ENCODE peak calls at places on chromosomes 12 and 14, in six cellular contexts. One of them, this sample, is unnamed.

GRCh38 chr14:69010632-69011031 is 31.5 kb upstream of the ACTN1 start:
- DNase-seq in HFF-Myc: no peak
- DNase-seq in fibroblast of lung: no peak
- DNase-seq in NB4: no peak
- DNase-seq in dorsolateral prefrontal cortex: no peak
- DNase-seq in WERI-Rb-1: no peak
- DNase-seq in this sample: no peak

GRCh38 chr12:109763201-109763841 is 49.7 kb downstream of the FAM222A start:
- DNase-seq in HFF-Myc: peak
- DNase-seq in fibroblast of lung: peak
- DNase-seq in NB4: peak
- DNase-seq in dorsolateral prefrontal cortex: peak
- DNase-seq in WERI-Rb-1: peak
- DNase-seq in this sample: peak

GRCh38 chr12:51923506-51924365 is 16.4 kb downstream of the ACVRL1 start:
- DNase-seq in HFF-Myc: no peak
- DNase-seq in fibroblast of lung: no peak
- DNase-seq in NB4: peak
- DNase-seq in dorsolateral prefrontal cortex: no peak
- DNase-seq in WERI-Rb-1: peak
- DNase-seq in this sample: no peak

GRCh38 chr14:21220874-21221477 is 48.3 kb downstream of the HNRNPC start:
- DNase-seq in HFF-Myc: no peak
- DNase-seq in fibroblast of lung: no peak
- DNase-seq in NB4: no peak
- DNase-seq in dorsolateral prefrontal cortex: no peak
- DNase-seq in WERI-Rb-1: no peak
- DNase-seq in this sample: no peak

GRCh38 chr12:120534703-120535655 is 823 bp downstream of the RNF10 start:
- DNase-seq in HFF-Myc: no peak
- DNase-seq in fibroblast of lung: peak
- DNase-seq in NB4: peak
- DNase-seq in dorsolateral prefrontal cortex: peak
- DNase-seq in WERI-Rb-1: peak
- DNase-seq in this sample: peak

GRCh38 chr12:128820723-128821432 is 2.9 kb downstream of the SLC15A4 start:
- DNase-seq in HFF-Myc: no peak
- DNase-seq in fibroblast of lung: no peak
- DNase-seq in NB4: peak
- DNase-seq in dorsolateral prefrontal cortex: no peak
- DNase-seq in WERI-Rb-1: no peak
- DNase-seq in this sample: no peak

GRCh38 chr14:81004575-81004974 is 49.2 kb downstream of the TSHR start:
- DNase-seq in HFF-Myc: no peak
- DNase-seq in fibroblast of lung: no peak
- DNase-seq in NB4: no peak
- DNase-seq in dorsolateral prefrontal cortex: no peak
- DNase-seq in WERI-Rb-1: no peak
- DNase-seq in this sample: no peak

GRCh38 chr12:101866615-101867373 is 10.6 kb upstream of the DRAM1 start:
- DNase-seq in HFF-Myc: no peak
- DNase-seq in fibroblast of lung: no peak
- DNase-seq in NB4: no peak
- DNase-seq in dorsolateral prefrontal cortex: no peak
- DNase-seq in WERI-Rb-1: peak
- DNase-seq in this sample: no peak

GRCh38 chr12:107734139-107734538 is 26.8 kb downstream of the PRDM4 start:
- DNase-seq in HFF-Myc: no peak
- DNase-seq in fibroblast of lung: no peak
- DNase-seq in NB4: no peak
- DNase-seq in dorsolateral prefrontal cortex: no peak
- DNase-seq in WERI-Rb-1: no peak
- DNase-seq in this sample: no peak

DNA sequence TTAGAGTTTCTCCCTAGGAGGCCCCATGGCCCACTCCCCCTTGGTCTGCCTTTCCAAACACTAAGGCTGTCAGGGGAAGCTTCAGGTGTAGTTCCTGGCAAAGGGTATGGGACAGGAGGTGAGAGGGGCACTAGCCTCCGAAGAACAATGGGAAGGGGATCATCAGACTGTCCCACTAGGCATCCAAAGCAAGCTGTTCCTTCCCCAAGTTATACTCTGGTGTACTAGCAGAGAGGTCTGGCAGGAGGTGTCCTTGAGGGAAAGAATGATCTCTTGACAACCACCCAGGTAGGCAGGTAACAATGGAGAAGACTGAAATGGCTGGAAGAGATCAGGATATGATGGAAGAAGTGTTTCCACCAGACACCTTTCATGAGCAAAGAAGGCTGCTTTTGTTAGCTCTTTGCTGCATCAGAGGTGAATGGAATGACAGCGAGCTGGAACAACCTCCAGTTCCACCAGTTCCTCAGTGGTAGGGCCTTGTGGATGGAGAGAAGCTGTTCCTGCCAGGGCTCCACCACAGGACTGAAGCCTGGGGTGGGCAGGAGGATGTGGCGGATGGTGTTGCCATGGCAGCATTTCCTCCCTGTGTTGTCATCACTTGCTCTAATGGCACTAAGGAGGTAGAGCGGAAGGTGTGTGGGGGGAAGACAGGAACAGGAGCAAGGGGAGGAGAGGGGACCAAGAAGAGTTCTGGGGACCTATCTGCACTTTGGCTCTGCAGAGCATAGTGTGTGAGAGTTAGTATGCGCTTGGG is 2.3 kb upstream of the AGAP2 start:
- DNase-seq in HFF-Myc: no peak
- DNase-seq in fibroblast of lung: no peak
- DNase-seq in NB4: peak
- DNase-seq in dorsolateral prefrontal cortex: peak
- DNase-seq in WERI-Rb-1: no peak
- DNase-seq in this sample: no peak
- H3K4me3 ChIP-seq in HFF-Myc: no peak
- H3K4me3 ChIP-seq in fibroblast of lung: no peak
- H3K4me3 ChIP-seq in NB4: peak
- H3K4me3 ChIP-seq in dorsolateral prefrontal cortex: no peak
- H3K4me3 ChIP-seq in WERI-Rb-1: no peak
- H3K4me3 ChIP-seq in this sample: no peak

GRCh38 chr14:105701456-105702274 is 175.3 kb downstream of the TMEM121 start:
- DNase-seq in HFF-Myc: no peak
- DNase-seq in fibroblast of lung: no peak
- DNase-seq in NB4: no peak
- DNase-seq in dorsolateral prefrontal cortex: peak
- DNase-seq in WERI-Rb-1: no peak
- DNase-seq in this sample: no peak

GRCh38 chr14:105700622-105701288 is 174.4 kb downstream of the TMEM121 start:
- DNase-seq in HFF-Myc: no peak
- DNase-seq in fibroblast of lung: no peak
- DNase-seq in NB4: no peak
- DNase-seq in dorsolateral prefrontal cortex: peak
- DNase-seq in WERI-Rb-1: no peak
- DNase-seq in this sample: no peak

DNA sequence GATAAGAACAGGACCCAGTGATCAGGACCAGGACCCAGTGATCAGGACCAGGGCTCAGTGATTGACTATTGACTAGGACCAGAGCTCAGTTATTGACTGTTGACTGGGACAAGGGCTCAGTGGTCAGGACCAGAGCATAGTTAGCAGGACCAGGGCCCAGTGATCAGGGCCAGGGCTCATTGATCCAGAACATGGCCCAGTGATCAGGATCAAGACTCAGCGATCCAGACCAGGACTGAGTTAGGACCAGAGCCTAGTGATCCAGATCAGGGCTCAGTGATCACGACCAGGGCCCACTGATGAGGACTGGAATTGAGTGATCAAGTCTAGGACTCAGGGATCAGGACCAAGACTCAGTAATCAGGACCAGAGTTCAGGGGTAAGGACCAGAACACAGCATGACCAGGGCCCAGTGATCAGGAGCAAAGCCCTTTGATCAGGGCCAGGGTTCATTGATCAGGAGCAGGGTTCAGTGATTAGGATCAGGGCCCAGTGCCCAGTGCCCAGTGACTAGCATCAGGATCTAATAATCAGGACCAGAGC is 176.0 kb downstream of the TMEM121 start:
- DNase-seq in HFF-Myc: no peak
- DNase-seq in fibroblast of lung: no peak
- DNase-seq in NB4: no peak
- DNase-seq in dorsolateral prefrontal cortex: peak
- DNase-seq in WERI-Rb-1: no peak
- DNase-seq in this sample: no peak
- TF ChIP-seq CTCF in HFF-Myc: no peak
- TF ChIP-seq CTCF in fibroblast of lung: no peak
- TF ChIP-seq CTCF in NB4: no peak
- TF ChIP-seq CTCF in dorsolateral prefrontal cortex: no peak
- TF ChIP-seq CTCF in WERI-Rb-1: no peak
- TF ChIP-seq CTCF in this sample: no peak

GRCh38 chr14:95421741-95422140 is 94.7 kb downstream of the SYNE3 start:
- DNase-seq in HFF-Myc: no peak
- DNase-seq in fibroblast of lung: no peak
- DNase-seq in NB4: no peak
- DNase-seq in dorsolateral prefrontal cortex: no peak
- DNase-seq in WERI-Rb-1: no peak
- DNase-seq in this sample: no peak

GRCh38 chr14:95428557-95428956 is 87.9 kb downstream of the SYNE3 start:
- DNase-seq in HFF-Myc: no peak
- DNase-seq in fibroblast of lung: no peak
- DNase-seq in NB4: no peak
- DNase-seq in dorsolateral prefrontal cortex: no peak
- DNase-seq in WERI-Rb-1: no peak
- DNase-seq in this sample: no peak

GRCh38 chr14:95425369-95426115 is 90.9 kb downstream of the SYNE3 start:
- DNase-seq in HFF-Myc: no peak
- DNase-seq in fibroblast of lung: no peak
- DNase-seq in NB4: no peak
- DNase-seq in dorsolateral prefrontal cortex: no peak
- DNase-seq in WERI-Rb-1: no peak
- DNase-seq in this sample: no peak

GRCh38 chr14:95426116-95426475 is 90.4 kb downstream of the SYNE3 start:
- DNase-seq in HFF-Myc: no peak
- DNase-seq in fibroblast of lung: no peak
- DNase-seq in NB4: no peak
- DNase-seq in dorsolateral prefrontal cortex: no peak
- DNase-seq in WERI-Rb-1: no peak
- DNase-seq in this sample: no peak

GRCh38 chr14:95424533-95424932 is 91.9 kb downstream of the SYNE3 start:
- DNase-seq in HFF-Myc: no peak
- DNase-seq in fibroblast of lung: no peak
- DNase-seq in NB4: no peak
- DNase-seq in dorsolateral prefrontal cortex: no peak
- DNase-seq in WERI-Rb-1: no peak
- DNase-seq in this sample: no peak
- H3K4me3 ChIP-seq in HFF-Myc: no peak
- H3K4me3 ChIP-seq in fibroblast of lung: no peak
- H3K4me3 ChIP-seq in NB4: no peak
- H3K4me3 ChIP-seq in dorsolateral prefrontal cortex: no peak
- H3K4me3 ChIP-seq in WERI-Rb-1: no peak
- H3K4me3 ChIP-seq in this sample: no peak

GRCh38 chr12:95994476-95994875 is 1.7 kb downstream of the HAL start:
- DNase-seq in HFF-Myc: no peak
- DNase-seq in fibroblast of lung: peak
- DNase-seq in NB4: no peak
- DNase-seq in dorsolateral prefrontal cortex: no peak
- DNase-seq in WERI-Rb-1: no peak
- DNase-seq in this sample: no peak

GRCh38 chr12:95997276-95997675 is 1.1 kb upstream of the HAL start:
- DNase-seq in HFF-Myc: no peak
- DNase-seq in fibroblast of lung: peak
- DNase-seq in NB4: no peak
- DNase-seq in dorsolateral prefrontal cortex: no peak
- DNase-seq in WERI-Rb-1: no peak
- DNase-seq in this sample: no peak

GRCh38 chr12:95993907-95994306 is 2.2 kb downstream of the HAL start:
- DNase-seq in HFF-Myc: no peak
- DNase-seq in fibroblast of lung: no peak
- DNase-seq in NB4: no peak
- DNase-seq in dorsolateral prefrontal cortex: no peak
- DNase-seq in WERI-Rb-1: no peak
- DNase-seq in this sample: no peak

GRCh38 chr12:95996034-95996658 is at the start of gene HAL:
- DNase-seq in HFF-Myc: no peak
- DNase-seq in fibroblast of lung: no peak
- DNase-seq in NB4: peak
- DNase-seq in dorsolateral prefrontal cortex: no peak
- DNase-seq in WERI-Rb-1: no peak
- DNase-seq in this sample: no peak

DNA sequence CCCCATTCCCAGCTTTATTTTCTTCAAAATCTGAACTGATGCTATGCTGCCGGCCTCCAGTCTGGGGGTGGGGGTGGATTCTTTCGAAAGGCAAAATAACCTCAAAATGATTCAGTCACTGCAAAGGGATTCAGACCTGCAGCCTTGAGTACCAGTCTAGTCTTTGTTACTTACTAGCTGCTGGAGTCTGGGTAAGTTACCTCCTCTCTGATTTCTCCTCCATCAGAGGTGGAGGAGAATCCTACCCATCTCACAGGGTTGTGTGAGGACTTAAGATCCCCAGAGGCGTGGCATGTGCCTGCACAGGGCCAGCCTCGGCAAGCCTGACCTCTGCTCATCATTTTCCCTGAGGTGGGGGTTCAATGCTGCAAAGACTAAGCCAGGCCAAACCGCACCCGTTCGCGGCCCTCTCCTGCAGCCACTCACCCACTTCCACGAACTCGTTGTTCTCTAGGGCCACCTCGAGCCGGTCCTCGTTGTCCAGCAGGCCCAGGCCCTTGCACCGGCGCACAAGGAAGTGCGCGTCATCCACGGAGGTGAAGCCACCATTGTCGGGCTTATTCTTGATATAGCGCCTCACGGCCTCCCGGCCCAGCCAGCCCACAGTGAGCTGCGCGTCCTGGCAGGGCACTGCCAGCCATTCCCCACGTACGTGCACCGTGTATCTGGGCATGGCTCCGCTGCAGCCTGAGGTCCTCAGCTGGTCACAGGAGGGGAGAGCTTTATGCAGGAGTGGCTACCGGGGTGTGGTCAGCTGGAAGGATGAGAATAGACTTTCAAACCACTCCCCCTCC is 709 bp downstream of the HAL start:
- DNase-seq in HFF-Myc: no peak
- DNase-seq in fibroblast of lung: peak
- DNase-seq in NB4: peak
- DNase-seq in dorsolateral prefrontal cortex: no peak
- DNase-seq in WERI-Rb-1: no peak
- DNase-seq in this sample: no peak
- TF ChIP-seq CTCF in HFF-Myc: no peak
- TF ChIP-seq CTCF in fibroblast of lung: no peak
- TF ChIP-seq CTCF in NB4: no peak
- TF ChIP-seq CTCF in dorsolateral prefrontal cortex: no peak
- TF ChIP-seq CTCF in WERI-Rb-1: no peak
- TF ChIP-seq CTCF in this sample: no peak